ENCODE peak calls at places on chromosome 5, in ten cellular contexts. Q is brain microvascular endothelial cell, L is foreskin fibroblast, W is AG10803, N is uterus, H is endothelial cell, A is neural progenitor cell, K is cardiac muscle cell, R is fibroblast of mammary gland, V is mesothelial cell of epicardium. Z is an unnamed sample.

GRCh38 chr5:174139623-174140022 is 94.1 kb downstream of the NSG2 start:
- DNase-seq in L (no peak), V (no peak), H (no peak), K (no peak), W (no peak), N (no peak), R (no peak), A (no peak), Q (no peak), Z (no peak)

GRCh38 chr5:124301850-124302249 is 444.6 kb downstream of the ZNF608 start:
- DNase-seq in K (peak), N (no peak), H (no peak), L (peak), W (no peak), R (peak), A (peak), Q (peak), V (no peak), Z (no peak)

GRCh38 chr5:125487231-125487630 is 740.8 kb upstream of the ZNF608 start:
- DNase-seq in N (no peak), W (no peak), V (no peak), A (peak), Q (no peak), R (no peak), H (no peak), L (peak), K (peak), Z (no peak)

GRCh38 chr5:181170996-181171395 is 23.6 kb downstream of the OR2V2 start:
- DNase-seq in Q (no peak), H (no peak), V (no peak), R (no peak), N (no peak), A (no peak), L (peak), K (no peak), W (peak), Z (no peak)

GRCh38 chr5:124856726-124857125 is 110.3 kb upstream of the ZNF608 start:
- DNase-seq in H (no peak), V (no peak), K (no peak), A (no peak), R (no peak), N (no peak), Q (no peak), L (no peak), W (no peak), Z (no peak)

GRCh38 chr5:3537942-3538341 is 57.7 kb upstream of the IRX1 start:
- DNase-seq in H (no peak), Q (no peak), W (no peak), K (no peak), N (no peak), V (no peak), R (no peak), L (no peak), A (no peak), Z (no peak)

GRCh38 chr5:93225748-93226147 is 355.3 kb downstream of the NR2F1-AS1 start:
- DNase-seq in A (no peak), R (no peak), Q (no peak), K (no peak), V (no peak), L (no peak), N (no peak), W (no peak), H (no peak), Z (no peak)

GRCh38 chr5:35069188-35069587 is 21.4 kb upstream of the AGXT2 start:
- DNase-seq in A (no peak), L (no peak), N (no peak), K (no peak), V (no peak), Q (no peak), H (no peak), R (no peak), W (no peak), Z (no peak)

GRCh38 chr5:145797336-145797735 is 37.8 kb downstream of the PRELID2 start:
- DNase-seq in N (no peak), A (no peak), K (peak), V (no peak), H (no peak), R (peak), L (peak), Q (peak), W (peak), Z (no peak)

GRCh38 chr5:149719666-149720065 is 10.4 kb upstream of the PPARGC1B start:
- DNase-seq in A (no peak), W (no peak), K (peak), R (no peak), H (no peak), N (no peak), L (peak), Q (peak), V (no peak), Z (no peak)

GRCh38 chr5:76153996-76154395 is 70.8 kb downstream of the SV2C start:
- DNase-seq in H (no peak), K (no peak), R (no peak), L (no peak), Q (no peak), N (no peak), V (no peak), W (no peak), A (no peak), Z (no peak)

GRCh38 chr5:134365604-134366003 is 1.4 kb downstream of the CDKL3 start:
- DNase-seq in W (no peak), R (no peak), L (no peak), Q (no peak), K (no peak), A (no peak), H (no peak), V (no peak), N (no peak), Z (no peak)

GRCh38 chr5:154077692-154078091 is 38.9 kb downstream of the MFAP3 start:
- DNase-seq in Q (no peak), N (no peak), W (peak), H (no peak), V (no peak), A (no peak), R (peak), L (peak), K (peak), Z (no peak)

GRCh38 chr5:39158127-39158593 is 61.2 kb downstream of the FYB1 start:
- DNase-seq in L (peak), K (peak), A (no peak), R (peak), Q (peak), V (no peak), H (no peak), W (peak), N (no peak), Z (no peak)

GRCh38 chr5:123359866-123360569 is 63.2 kb downstream of the CEP120 start:
- DNase-seq in W (peak), A (no peak), R (peak), N (peak), K (peak), H (no peak), Q (no peak), V (no peak), L (peak), Z (no peak)

GRCh38 chr5:65483474-65484346 is 2.0 kb upstream of the ADAMTS6 start:
- DNase-seq in Q (peak), N (no peak), H (no peak), A (peak), R (peak), K (peak), V (no peak), L (peak), W (peak), Z (no peak)
- TF ChIP-seq CTCF in Q (peak), N (peak), H (peak), A (peak), R (peak), K (peak), V (peak), L (peak), W (peak), Z (no peak)

DNA sequence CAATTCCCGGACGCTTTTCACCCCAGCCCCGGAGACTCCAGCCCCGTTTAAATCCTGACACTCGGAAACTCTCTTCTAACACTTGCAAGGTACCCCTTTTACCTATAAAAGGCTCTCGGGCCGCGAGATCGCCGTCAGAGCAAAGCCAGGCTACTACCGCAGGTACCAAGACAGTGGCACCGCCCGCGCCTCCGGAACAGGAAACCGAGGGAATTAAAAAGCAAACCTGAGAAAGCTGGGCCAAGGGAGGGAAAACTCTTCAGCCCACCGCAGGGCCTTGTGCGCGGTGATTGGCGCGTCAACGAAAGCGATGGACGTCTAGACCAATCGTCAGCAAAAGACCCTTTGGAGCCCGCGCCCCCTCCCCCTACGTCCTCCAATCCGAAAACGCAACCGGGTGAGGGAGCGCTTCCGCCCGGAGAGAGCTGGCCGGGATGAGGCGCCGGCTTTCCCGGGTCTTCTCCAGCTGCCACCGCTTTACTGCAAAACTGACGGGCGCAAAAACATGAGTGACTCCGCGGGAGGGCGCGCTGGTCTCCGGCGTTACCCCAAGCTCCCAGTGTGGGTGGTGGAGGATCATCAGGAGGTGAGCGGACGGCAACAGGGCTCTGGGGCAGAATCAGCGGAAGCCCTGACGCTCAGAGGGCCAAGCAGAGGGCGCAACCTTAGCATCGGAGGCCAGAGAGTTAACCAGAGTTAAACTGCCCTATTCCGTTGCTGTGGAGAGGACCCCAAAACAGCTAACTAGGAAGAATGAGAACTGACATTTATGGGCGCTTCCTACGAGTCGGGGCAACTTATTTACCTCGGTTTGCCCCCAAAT is at the start of the genes C5orf22 and DROSHA:
- DNase-seq in W (peak), N (peak), H (peak), R (peak), L (peak), A (peak), V (peak), K (peak), Q (peak), Z (peak)
- TF ChIP-seq CTCF in W (peak), N (no peak), H (no peak), R (no peak), L (no peak), A (no peak), V (no peak), K (no peak), Q (no peak), Z (no peak)

DNA sequence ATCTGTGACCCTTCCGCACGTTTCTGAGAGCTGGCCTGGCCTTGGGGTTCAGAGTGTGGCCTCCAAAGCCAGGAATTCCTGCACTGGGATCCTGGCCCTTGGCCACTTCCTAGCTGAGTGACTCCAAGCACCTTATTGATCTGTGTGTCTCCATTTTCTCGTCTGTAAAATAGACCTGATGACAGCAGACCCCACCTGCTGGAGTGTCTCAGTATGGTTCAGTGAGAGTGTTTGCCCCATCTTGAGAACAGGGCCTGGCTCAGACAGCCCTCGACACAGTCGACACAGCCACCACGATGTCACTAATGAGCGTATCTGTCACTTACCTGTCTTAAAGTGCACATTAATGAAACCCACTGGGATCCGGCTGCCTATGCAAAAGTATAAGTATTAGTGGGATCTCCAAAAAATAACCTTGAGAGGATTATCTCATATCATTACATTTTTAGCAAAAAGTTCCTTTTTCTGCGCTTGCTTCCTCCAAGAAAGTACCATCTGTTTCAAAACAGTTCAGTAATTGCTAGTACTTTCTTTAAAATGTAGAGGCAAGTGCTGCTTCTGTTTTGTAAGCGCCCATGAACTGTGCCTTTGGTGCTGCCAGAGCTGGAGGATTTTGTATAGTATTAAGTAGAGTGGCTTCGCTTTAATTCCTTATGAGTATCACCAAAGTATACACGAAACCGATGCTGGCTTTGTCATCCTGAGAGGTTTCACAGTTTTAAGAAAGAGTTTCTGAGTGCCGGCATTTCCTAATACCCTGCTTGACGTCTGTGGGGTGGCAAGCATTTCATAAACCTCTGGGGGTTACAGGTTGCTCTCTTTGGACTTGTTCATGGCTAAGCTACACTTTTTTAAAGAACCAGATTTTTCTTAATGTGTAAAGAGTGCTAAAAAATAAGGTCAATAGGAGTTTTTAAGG is 31.7 kb downstream of the UBE2QL1 start:
- DNase-seq in Q (no peak), H (no peak), V (no peak), R (no peak), W (no peak), K (no peak), A (peak), N (no peak), L (no peak), Z (no peak)
- TF ChIP-seq CTCF in Q (no peak), H (no peak), V (no peak), R (no peak), W (peak), K (no peak), A (peak), N (no peak), L (no peak), Z (no peak)

GRCh38 chr5:135830384-135831275 is 3.8 kb upstream of the SLC25A48 start:
- DNase-seq in K (no peak), H (no peak), W (no peak), L (no peak), V (no peak), N (no peak), Q (no peak), A (no peak), R (no peak), Z (no peak)
- TF ChIP-seq CTCF in K (no peak), H (peak), W (no peak), L (no peak), V (peak), N (no peak), Q (no peak), A (no peak), R (no peak), Z (no peak)

DNA sequence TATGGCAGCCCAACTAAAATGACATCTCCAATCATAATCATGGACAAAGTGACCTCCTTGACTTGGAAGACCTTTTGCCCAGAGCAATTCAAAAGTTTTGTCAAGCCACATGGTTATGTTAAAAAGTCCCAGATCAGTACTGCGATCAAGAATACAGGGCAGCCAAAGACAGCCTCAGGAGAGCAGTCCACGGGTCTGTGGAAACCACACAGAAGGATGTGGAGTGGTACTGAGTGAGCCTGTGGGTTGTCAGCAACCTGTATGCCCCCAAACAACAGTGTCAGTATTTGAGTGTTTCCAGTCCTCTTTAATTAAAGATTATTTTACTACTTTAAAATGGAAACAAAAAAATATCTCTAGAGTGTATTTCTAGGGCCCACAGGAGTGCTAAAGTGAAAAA is 345.4 kb upstream of the EFNA5 start:
- DNase-seq in L (no peak), V (no peak), W (no peak), Q (no peak), A (no peak), R (no peak), K (no peak), N (no peak), H (no peak), Z (no peak)
- TF ChIP-seq CTCF in L (no peak), V (no peak), W (no peak), Q (no peak), A (no peak), R (no peak), K (no peak), N (no peak), H (no peak), Z (no peak)

Z was measured in omental fat pad.